ENCODE peak calls at places on chromosomes 1 and 21, in five cellular contexts. One of them, this sample, is unnamed.

GRCh38 chr1:6884652-6885153 is 99.4 kb downstream of the CAMTA1 start:
- ATAC-seq in HepG2: peak
- ATAC-seq in A549: no peak
- ATAC-seq in GM12878: peak
- ATAC-seq in K562: no peak
- ATAC-seq in this sample: no peak

GRCh38 chr1:167544447-167544846 is 9.1 kb downstream of the CREG1 start:
- ATAC-seq in HepG2: no peak
- ATAC-seq in A549: no peak
- ATAC-seq in GM12878: no peak
- ATAC-seq in K562: no peak
- ATAC-seq in this sample: no peak

GRCh38 chr1:185860316-185860715 is 126.1 kb downstream of the HMCN1 start:
- ATAC-seq in HepG2: no peak
- ATAC-seq in A549: no peak
- ATAC-seq in GM12878: no peak
- ATAC-seq in K562: no peak
- ATAC-seq in this sample: no peak

GRCh38 chr1:21620461-21620860 is 48.7 kb downstream of the RAP1GAP start:
- ATAC-seq in HepG2: no peak
- ATAC-seq in A549: no peak
- ATAC-seq in GM12878: no peak
- ATAC-seq in K562: no peak
- ATAC-seq in this sample: no peak

GRCh38 chr21:22679207-22679606 is 1681.0 kb downstream of the NCAM2 start:
- ATAC-seq in HepG2: no peak
- ATAC-seq in A549: no peak
- ATAC-seq in GM12878: no peak
- ATAC-seq in K562: no peak
- ATAC-seq in this sample: no peak

GRCh38 chr1:65020774-65021173 is 54.4 kb upstream of the JAK1 start:
- ATAC-seq in HepG2: peak
- ATAC-seq in A549: peak
- ATAC-seq in GM12878: peak
- ATAC-seq in K562: peak
- ATAC-seq in this sample: no peak

GRCh38 chr1:30738040-30738441 is 14.7 kb upstream of the MATN1 start:
- ATAC-seq in HepG2: no peak
- ATAC-seq in A549: no peak
- ATAC-seq in GM12878: peak
- ATAC-seq in K562: peak
- ATAC-seq in this sample: no peak

GRCh38 chr1:221751267-221751887 is 9.5 kb upstream of the DUSP10 start:
- ATAC-seq in HepG2: no peak
- ATAC-seq in A549: no peak
- ATAC-seq in GM12878: no peak
- ATAC-seq in K562: no peak
- ATAC-seq in this sample: no peak

GRCh38 chr1:205936846-205937707 is 6.2 kb downstream of the SLC26A9 start:
- ATAC-seq in HepG2: no peak
- ATAC-seq in A549: no peak
- ATAC-seq in GM12878: no peak
- ATAC-seq in K562: no peak
- ATAC-seq in this sample: no peak

GRCh38 chr1:17281775-17282181 is 26.2 kb upstream of the PADI4 start:
- ATAC-seq in HepG2: no peak
- ATAC-seq in A549: no peak
- ATAC-seq in GM12878: no peak
- ATAC-seq in K562: no peak
- ATAC-seq in this sample: no peak

GRCh38 chr1:22471078-22471477 is 19.4 kb downstream of the ZBTB40 start:
- ATAC-seq in HepG2: no peak
- ATAC-seq in A549: no peak
- ATAC-seq in GM12878: no peak
- ATAC-seq in K562: peak
- ATAC-seq in this sample: peak

GRCh38 chr1:33237579-33237978 is 18.7 kb upstream of the ZNF362 start:
- ATAC-seq in HepG2: peak
- ATAC-seq in A549: no peak
- ATAC-seq in GM12878: no peak
- ATAC-seq in K562: peak
- ATAC-seq in this sample: no peak

GRCh38 chr1:179814513-179814838 is 63.1 kb downstream of the TOR1AIP2 start:
- ATAC-seq in HepG2: peak
- ATAC-seq in A549: peak
- ATAC-seq in GM12878: peak
- ATAC-seq in K562: peak
- ATAC-seq in this sample: peak

GRCh38 chr1:116374340-116375164 is 1.5 kb downstream of the ATP1A1 start:
- ATAC-seq in HepG2: peak
- ATAC-seq in A549: no peak
- ATAC-seq in GM12878: peak
- ATAC-seq in K562: peak
- ATAC-seq in this sample: no peak

GRCh38 chr1:9633493-9633892 is 18.0 kb upstream of the PIK3CD start:
- ATAC-seq in HepG2: no peak
- ATAC-seq in A549: no peak
- ATAC-seq in GM12878: no peak
- ATAC-seq in K562: no peak
- ATAC-seq in this sample: no peak
- TF ChIP-seq EP300 in HepG2: no peak
- TF ChIP-seq EP300 in A549: no peak
- TF ChIP-seq EP300 in GM12878: no peak
- TF ChIP-seq EP300 in K562: no peak
- TF ChIP-seq EP300 in this sample: no peak

DNA sequence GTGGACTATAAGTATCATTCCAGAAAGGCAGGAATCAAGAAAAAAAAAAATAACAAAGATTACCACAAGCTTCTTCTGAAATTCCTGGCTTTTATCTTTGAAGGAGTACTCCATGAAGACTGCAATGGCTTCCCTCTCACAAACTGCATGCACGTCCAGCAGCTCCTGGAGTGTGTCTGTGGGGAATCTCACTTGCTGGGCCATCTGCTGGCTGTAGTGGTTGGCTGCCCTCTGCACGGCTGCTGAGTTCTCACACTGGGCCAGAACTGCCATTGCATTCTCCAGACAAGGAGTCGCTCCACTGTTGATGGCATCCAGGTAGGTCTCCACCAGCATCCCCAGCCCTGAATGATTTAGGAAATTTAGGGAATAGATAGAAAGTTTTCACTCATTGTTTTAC is 23.3 kb upstream of the GBP2 start:
- ATAC-seq in HepG2: peak
- ATAC-seq in A549: no peak
- ATAC-seq in GM12878: peak
- ATAC-seq in K562: peak
- ATAC-seq in this sample: peak
- TF ChIP-seq CTCF in HepG2: peak
- TF ChIP-seq CTCF in A549: no peak
- TF ChIP-seq CTCF in GM12878: no peak
- TF ChIP-seq CTCF in K562: no peak
- TF ChIP-seq CTCF in this sample: peak

DNA sequence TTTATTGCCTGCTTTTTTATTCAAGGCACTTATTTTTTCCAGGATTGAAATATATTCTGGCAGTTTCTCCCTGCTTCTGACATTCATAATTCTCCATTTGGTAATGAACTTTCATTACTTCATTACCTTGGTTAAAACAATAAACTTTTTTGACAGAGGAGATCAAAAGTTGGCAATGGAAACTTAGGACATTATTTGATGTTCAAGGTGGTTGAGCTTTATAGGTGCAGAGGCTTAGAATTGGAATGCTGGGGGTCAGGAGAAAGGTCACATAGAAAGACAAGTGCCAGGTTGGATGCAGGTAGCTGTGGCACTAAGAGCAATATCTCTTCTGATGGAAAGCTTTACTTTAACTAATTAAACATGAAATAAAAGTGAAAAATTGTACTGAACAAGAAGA is 152.4 kb downstream of the SPATA46 start:
- ATAC-seq in HepG2: no peak
- ATAC-seq in A549: no peak
- ATAC-seq in GM12878: no peak
- ATAC-seq in K562: no peak
- ATAC-seq in this sample: no peak
- TF ChIP-seq EP300 in HepG2: no peak
- TF ChIP-seq EP300 in A549: no peak
- TF ChIP-seq EP300 in GM12878: no peak
- TF ChIP-seq EP300 in K562: no peak
- TF ChIP-seq EP300 in this sample: no peak

DNA sequence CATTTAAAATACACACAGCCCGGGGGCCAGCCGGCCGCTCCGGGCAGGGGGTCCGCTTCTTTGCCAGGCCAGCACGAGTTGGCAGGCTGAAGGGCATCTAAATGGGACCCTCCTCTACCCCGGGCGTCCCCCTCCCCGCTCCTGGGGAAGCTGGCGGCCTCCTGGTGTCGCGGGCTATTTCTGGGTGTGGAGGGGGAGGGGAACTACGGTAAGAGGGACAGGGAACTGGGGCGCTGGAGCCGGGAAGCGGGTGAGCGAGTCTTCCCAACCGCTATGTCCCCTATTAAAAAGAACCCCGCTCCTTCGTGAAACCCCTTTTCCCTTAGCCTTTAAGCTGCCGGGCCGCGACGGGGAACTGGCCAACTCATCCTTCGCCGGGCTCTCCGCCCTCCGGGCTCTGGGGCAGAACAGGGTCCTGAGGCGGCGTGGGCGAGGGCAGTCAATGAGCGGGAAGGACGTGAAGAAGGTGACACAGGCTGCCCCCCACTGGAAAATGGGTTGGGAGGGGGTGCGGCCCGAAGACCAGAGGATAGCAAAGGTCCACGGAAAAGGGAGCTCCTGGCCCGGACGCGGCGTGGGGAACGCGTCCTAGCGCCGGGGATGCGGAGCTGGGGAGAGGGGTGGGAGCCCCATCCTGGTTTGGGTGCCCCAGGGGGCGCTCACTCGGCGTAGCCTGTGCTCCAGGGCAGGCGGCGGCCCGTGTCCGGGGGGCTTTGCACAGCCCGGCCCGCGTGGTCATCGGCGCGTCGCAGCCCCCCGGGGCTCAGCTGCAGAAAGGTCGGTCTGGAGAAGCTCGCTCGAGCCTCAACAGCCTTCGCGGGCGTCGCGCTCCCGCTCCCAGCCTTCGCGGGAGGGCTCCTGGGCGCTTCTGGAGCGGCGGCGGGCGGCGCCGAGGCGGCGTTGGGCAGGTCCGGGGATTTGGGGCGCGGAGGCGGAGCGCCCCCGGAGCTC is 544 bp downstream of the PPM1J start:
- ATAC-seq in HepG2: peak
- ATAC-seq in A549: peak
- ATAC-seq in GM12878: peak
- ATAC-seq in K562: peak
- ATAC-seq in this sample: no peak
- TF ChIP-seq CTCF in HepG2: no peak
- TF ChIP-seq CTCF in A549: no peak
- TF ChIP-seq CTCF in GM12878: no peak
- TF ChIP-seq CTCF in K562: no peak
- TF ChIP-seq CTCF in this sample: peak

DNA sequence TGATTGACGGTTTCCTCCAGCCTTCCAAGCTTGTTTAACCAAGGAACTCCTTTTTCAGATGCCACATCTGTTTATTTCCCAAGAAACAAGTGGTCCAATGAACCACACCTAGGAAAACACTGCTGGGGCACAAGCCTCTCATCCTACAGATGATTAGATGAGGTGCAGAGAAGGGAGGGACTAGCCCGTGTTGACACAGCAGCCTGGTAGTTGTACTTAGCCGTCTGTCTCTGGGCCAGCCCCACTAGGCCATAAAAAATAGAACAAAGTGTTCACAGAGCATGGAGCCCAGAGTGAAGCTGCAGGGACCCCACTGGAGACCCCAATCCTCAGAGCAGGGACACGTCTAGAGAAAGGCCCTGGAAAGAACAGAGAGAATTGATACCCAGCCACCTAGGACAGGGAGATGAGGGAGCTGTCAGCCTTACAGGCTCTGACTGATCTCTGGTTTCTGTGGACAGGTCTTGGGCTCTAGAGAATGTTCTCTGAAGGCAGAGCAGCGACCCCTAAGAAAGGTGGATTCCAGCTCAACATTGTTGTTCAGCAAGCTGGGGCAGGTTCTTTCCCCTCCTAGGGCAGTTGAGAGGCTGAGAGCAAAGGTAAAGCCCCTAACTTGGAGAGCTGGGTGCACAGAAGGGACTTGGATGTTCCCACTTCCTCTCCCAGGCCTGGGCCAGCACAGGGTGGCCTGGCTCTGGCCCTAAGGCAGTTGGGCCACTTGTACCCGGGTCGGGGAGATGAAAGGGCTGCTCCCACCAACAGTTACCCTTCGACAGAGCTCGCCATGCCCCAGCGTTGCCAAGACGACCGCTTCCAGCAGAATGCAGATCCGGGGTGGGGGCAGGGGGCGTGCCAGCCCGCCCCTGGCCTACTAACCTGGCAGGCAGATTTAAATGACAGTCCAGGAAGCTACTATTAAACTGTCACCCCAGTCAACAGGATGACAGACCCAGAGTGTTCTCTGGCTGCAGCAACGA is 31.8 kb downstream of the LRP8 start:
- ATAC-seq in HepG2: no peak
- ATAC-seq in A549: no peak
- ATAC-seq in GM12878: peak
- ATAC-seq in K562: no peak
- ATAC-seq in this sample: no peak
- TF ChIP-seq EP300 in HepG2: no peak
- TF ChIP-seq EP300 in A549: no peak
- TF ChIP-seq EP300 in GM12878: peak
- TF ChIP-seq EP300 in K562: no peak
- TF ChIP-seq EP300 in this sample: no peak

GRCh38 chr1:156626079-156626438 is 6.8 kb downstream of the HAPLN2 start:
- ATAC-seq in HepG2: no peak
- ATAC-seq in A549: no peak
- ATAC-seq in GM12878: no peak
- ATAC-seq in K562: no peak
- ATAC-seq in this sample: no peak
- TF ChIP-seq CTCF in HepG2: no peak
- TF ChIP-seq CTCF in A549: no peak
- TF ChIP-seq CTCF in GM12878: no peak
- TF ChIP-seq CTCF in K562: no peak
- TF ChIP-seq CTCF in this sample: no peak

DNA sequence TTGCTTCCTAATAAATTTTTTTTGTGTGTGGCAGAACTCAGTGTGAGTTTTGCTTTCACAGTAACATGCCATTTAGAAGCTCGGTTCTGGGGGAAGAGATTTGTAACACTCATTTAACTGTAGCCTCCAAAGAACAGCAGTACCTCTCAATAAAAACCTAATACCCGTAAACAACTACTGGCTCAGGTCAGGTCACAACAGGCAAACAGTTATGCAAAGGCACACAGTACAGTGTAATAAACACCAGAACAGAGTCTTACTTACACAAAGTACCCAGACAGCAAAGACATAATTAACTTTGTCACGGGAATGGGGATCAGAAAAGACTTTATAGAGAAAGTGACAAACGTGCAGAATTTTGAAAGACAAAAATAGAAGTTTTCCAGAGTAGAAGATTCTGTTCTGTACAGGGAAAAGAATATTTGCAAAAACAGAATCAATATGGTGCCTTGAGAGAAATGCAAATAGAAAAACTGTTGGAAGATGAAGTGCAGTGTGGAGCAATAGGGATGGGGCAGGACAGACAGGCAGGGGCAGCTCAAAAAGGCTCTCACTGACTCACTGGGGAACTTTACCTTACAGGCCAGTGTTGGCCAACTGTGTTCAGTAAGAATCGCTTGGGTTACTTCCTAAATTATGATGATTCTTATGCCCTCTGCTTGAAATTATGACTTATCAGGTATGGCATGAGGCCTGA is 38.8 kb downstream of the EGLN1 start:
- ATAC-seq in HepG2: peak
- ATAC-seq in A549: peak
- ATAC-seq in GM12878: no peak
- ATAC-seq in K562: peak
- ATAC-seq in this sample: no peak
- TF ChIP-seq EP300 in HepG2: no peak
- TF ChIP-seq EP300 in A549: no peak
- TF ChIP-seq EP300 in GM12878: no peak
- TF ChIP-seq EP300 in K562: no peak
- TF ChIP-seq EP300 in this sample: no peak

This sample was measured in gastroesophageal sphincter.